ENCODE peak calls at places on chromosomes 1 and 21, in five cellular contexts. L is KG1; A is effector memory CD8-positive, alpha-beta T cell; X is fibroblast of the aortic adventitia; Q is NCI-H1105 treated with DMSO at 0.1 percent for 48 hours. D is an unnamed sample.

GRCh38 chr1:32200226-32201010 is at the start of gene CCDC28B:
- DNase-seq in L (no peak), A (peak; percentile 52), X (peak; percentile 67), Q (peak; percentile 65), D (peak; percentile 39)

GRCh38 chr1:159960721-159961381 is 6.8 kb upstream of the SLAMF9 start:
- DNase-seq in L (no peak), A (no peak), X (peak; percentile 99), Q (no peak), D (no peak)

GRCh38 chr1:6489799-6490180 is 1.7 kb downstream of the PLEKHG5 start:
- DNase-seq in L (peak; percentile 34), A (peak; percentile 69), X (peak; percentile 70), Q (peak; percentile 64), D (peak; percentile 70)

GRCh38 chr1:193538690-193539089 is 352.3 kb upstream of the B3GALT2 start:
- DNase-seq in L (no peak), A (no peak), X (no peak), Q (no peak), D (no peak)

GRCh38 chr1:9417695-9418094 is 121.6 kb upstream of the SLC25A33 start:
- DNase-seq in L (no peak), A (no peak), X (no peak), Q (no peak), D (no peak)

GRCh38 chr1:14921057-14921456 is 232.5 kb upstream of the TMEM51 start:
- DNase-seq in L (no peak), A (no peak), X (peak; percentile 56), Q (no peak), D (no peak)

GRCh38 chr1:54016343-54017282 is 1.4 kb downstream of the LDLRAD1 start:
- DNase-seq in L (no peak), A (no peak), X (peak; percentile 15), Q (no peak), D (no peak)

GRCh38 chr21:27244356-27244755 is 277.5 kb upstream of the ADAMTS5 start:
- DNase-seq in L (no peak), A (no peak), X (peak; percentile 34), Q (no peak), D (no peak)